ENCODE peak calls at places on chromosomes 13 and 19, in four cellular contexts. O is mesendoderm, W is AG10803, J is NAMALWA. N is an unnamed sample.

GRCh38 chr13:52393572-52394357 is 12.2 kb downstream of the THSD1 start:
- DNase-seq in O (no peak), W (no peak), J (no peak), N (no peak)

GRCh38 chr19:18571564-18572344 is at the start of gene UBA52:
- DNase-seq in O (peak), W (peak), J (peak), N (peak)

GRCh38 chr13:51638497-51638871 is 54.2 kb downstream of the WDFY2 start:
- DNase-seq in O (peak), W (peak), J (no peak), N (peak)

GRCh38 chr13:114143806-114144605 is 11.6 kb upstream of the RASA3 start:
- DNase-seq in O (peak), W (no peak), J (peak), N (no peak)

GRCh38 chr19:4172861-4173473 is 9.4 kb downstream of the SIRT6 start:
- DNase-seq in O (peak), W (peak), J (peak), N (peak)

GRCh38 chr13:113774177-113775107 is 15.4 kb downstream of the TMEM255B start:
- DNase-seq in O (no peak), W (peak), J (no peak), N (peak)

GRCh38 chr19:6536138-6536671 is 5.4 kb downstream of the TNFSF9 start:
- DNase-seq in O (peak), W (no peak), J (peak), N (peak)

GRCh38 chr19:13155472-13156284 is 5.5 kb downstream of the IER2 start:
- DNase-seq in O (peak), W (peak), J (peak), N (peak)

GRCh38 chr13:47545206-47545605 is 455.9 kb downstream of the SUCLA2 start:
- DNase-seq in O (no peak), W (peak), J (no peak), N (no peak)

GRCh38 chr13:97395437-97396136 is 38.4 kb upstream of the RAP2A start:
- DNase-seq in O (no peak), W (peak), J (no peak), N (peak)

GRCh38 chr19:19606021-19606420 is 12.5 kb downstream of the PBX4 start:
- DNase-seq in O (peak), W (no peak), J (no peak), N (peak)

GRCh38 chr13:80399340-80400163 is 58.6 kb upstream of the SPRY2 start:
- DNase-seq in O (no peak), W (peak), J (peak), N (peak)

GRCh38 chr13:96490590-96490989 is 400.7 kb downstream of the HS6ST3 start:
- DNase-seq in O (no peak), W (no peak), J (no peak), N (no peak)

GRCh38 chr19:19533826-19534225 is 4.2 kb upstream of the CILP2 start:
- DNase-seq in O (no peak), W (no peak), J (no peak), N (no peak)

GRCh38 chr13:29384466-29384865 is 211.0 kb downstream of the SLC7A1 start:
- DNase-seq in O (peak), W (no peak), J (peak), N (no peak)

GRCh38 chr13:110444226-110444653 is 117.3 kb downstream of the RAB20 start:
- DNase-seq in O (no peak), W (peak), J (peak), N (no peak)

GRCh38 chr19:50478901-50479715 is 2.5 kb upstream of the GARIN5A start:
- DNase-seq in O (peak), W (peak), J (peak), N (peak)

GRCh38 chr13:104769520-104769919 is 1703.3 kb upstream of the SLC10A2 start:
- DNase-seq in O (no peak), W (no peak), J (no peak), N (no peak)

GRCh38 chr19:48064509-48064908 is 20.6 kb upstream of the CABP5 start:
- DNase-seq in O (peak), W (no peak), J (no peak), N (peak)

GRCh38 chr13:32911506-32911905 is 104.7 kb upstream of the KL start:
- DNase-seq in O (peak), W (peak), J (peak), N (peak)

GRCh38 chr13:70950664-70951063 is 842.4 kb upstream of the KLHL1 start:
- DNase-seq in O (no peak), W (no peak), J (no peak), N (no peak)

GRCh38 chr19:33300016-33300981 is 2.0 kb downstream of the CEBPA start:
- DNase-seq in O (no peak), W (peak), J (no peak), N (peak)

GRCh38 chr13:98172570-98173405 is 4.3 kb downstream of the RNF113B start:
- DNase-seq in O (no peak), W (peak), J (no peak), N (no peak)

GRCh38 chr19:4914736-4915501 is 5.6 kb downstream of the UHRF1 start:
- DNase-seq in O (peak), W (peak), J (no peak), N (peak)

GRCh38 chr13:49357694-49358093 is 86.2 kb downstream of the CAB39L start:
- DNase-seq in O (no peak), W (peak), J (no peak), N (peak)

GRCh38 chr19:18795540-18795939 is 4.4 kb upstream of the COMP start:
- DNase-seq in O (peak), W (peak), J (no peak), N (peak)

GRCh38 chr13:30895773-30896172 is 10.3 kb upstream of the MEDAG start:
- DNase-seq in O (peak), W (peak), J (no peak), N (peak)

GRCh38 chr13:48292650-48293049 is 10.9 kb upstream of the RB1 start:
- DNase-seq in O (no peak), W (no peak), J (no peak), N (no peak)

GRCh38 chr13:38262211-38262610 is 87.4 kb upstream of the UFM1 start:
- DNase-seq in O (no peak), W (peak), J (no peak), N (no peak)

GRCh38 chr19:28633223-28634030 is 579.5 kb downstream of the UQCRFS1 start:
- DNase-seq in O (peak), W (peak), J (peak), N (no peak)

GRCh38 chr13:50015263-50015662 is at the start of gene KCNRG:
- DNase-seq in O (no peak), W (peak), J (no peak), N (peak)

GRCh38 chr13:31945202-31945978 is 86.2 kb upstream of the FRY start:
- DNase-seq in O (peak), W (peak), J (no peak), N (peak)

GRCh38 chr13:99626461-99627082 is 125.3 kb downstream of the TM9SF2 start:
- DNase-seq in O (no peak), W (peak), J (no peak), N (peak)